ENCODE peak calls at places on chromosomes 1 and 21, in five cellular contexts. X is LoVo, B is NCI-H510A treated with DMSO at 0.1 percent for 48 hours, K is caudate nucleus, I is hepatic stellate cell. Q is an unnamed sample.

GRCh38 chr1:117268926-117269378 is 58.2 kb upstream of the VTCN1 start:
- DNase-seq in K (no peak), B (no peak), I (no peak), X (no peak), Q (no peak)

GRCh38 chr1:192598589-192598988 is 23.0 kb downstream of the RGS1 start:
- DNase-seq in X (no peak), I (no peak), K (no peak), B (no peak), Q (no peak)

GRCh38 chr21:46504681-46505080 is 46.0 kb downstream of the DIP2A start:
- DNase-seq in X (no peak), I (no peak), B (no peak), K (peak; percentile 28), Q (no peak)

GRCh38 chr1:109243221-109243620 is 6.1 kb upstream of the CELSR2 start:
- DNase-seq in I (no peak), X (no peak), K (no peak), B (no peak), Q (no peak)

GRCh38 chr1:93080424-93080823 is 1.3 kb downstream of the MTF2 start:
- DNase-seq in X (peak; percentile 67), K (no peak), I (peak; percentile 57), B (peak; percentile 91), Q (no peak)

GRCh38 chr1:92537333-92537884 is 50.7 kb upstream of the GFI1 start:
- DNase-seq in X (no peak), B (no peak), I (no peak), K (no peak), Q (no peak)

GRCh38 chr1:44947060-44947773 is 39.2 kb downstream of the EIF2B3 start:
- DNase-seq in K (no peak), X (no peak), B (no peak), I (peak; percentile 57), Q (peak; percentile 38)

GRCh38 chr1:69499203-69499803 is 68.4 kb upstream of the LRRC7 start:
- DNase-seq in K (no peak), B (no peak), X (no peak), I (no peak), Q (no peak)

GRCh38 chr1:44464361-44464760 is 59.3 kb downstream of the RNF220 start:
- DNase-seq in B (no peak), X (no peak), I (no peak), K (no peak), Q (no peak)

GRCh38 chr21:45011426-45011825 is 63.0 kb upstream of the ADARB1 start:
- DNase-seq in B (no peak), I (no peak), K (no peak), X (no peak), Q (no peak)

GRCh38 chr1:210076620-210077019 is 138.6 kb downstream of the SYT14 start:
- DNase-seq in I (no peak), B (no peak), X (no peak), K (no peak), Q (no peak)

GRCh38 chr1:3473381-3473844 is 18.9 kb downstream of the ARHGEF16 start:
- DNase-seq in X (no peak), I (no peak), K (no peak), B (no peak), Q (no peak)